ENCODE peak calls at places on chromosomes 3 and 15, in eight cellular contexts. D is A549, H is GM23248, J is testis, Y is ascending aorta, I is ovary, Z is stomach, L is lower lobe of right lung. T is an unnamed sample.

GRCh38 chr3:71145954-71146353 is 437.6 kb downstream of the FOXP1 start:
- DNase-seq in J (no peak), D (no peak), Y (no peak), L (no peak), H (no peak), Z (no peak), I (no peak), T (no peak)

GRCh38 chr15:92832992-92833438 is 67.1 kb upstream of the CHD2 start:
- DNase-seq in Z (no peak), D (no peak), Y (no peak), I (no peak), L (no peak), J (no peak), H (peak; percentile 46), T (peak; percentile 63)

GRCh38 chr3:54062546-54062945 is 59.8 kb upstream of the CACNA2D3 start:
- DNase-seq in J (no peak), I (no peak), H (no peak), Z (no peak), L (no peak), Y (no peak), D (no peak), T (no peak)

GRCh38 chr3:57227930-57228733 is 603 bp downstream of the APPL1 start:
- DNase-seq in J (peak; percentile 78), Y (no peak), I (peak; percentile 53), Z (peak; percentile 50), L (peak; percentile 66), H (peak; percentile 76), D (peak; percentile 26), T (peak; percentile 62)

GRCh38 chr3:30141927-30142326 is 464.5 kb upstream of the TGFBR2 start:
- DNase-seq in H (no peak), Y (no peak), J (no peak), I (no peak), D (no peak), Z (no peak), L (no peak), T (no peak)

GRCh38 chr3:119352235-119352634 is 58.1 kb downstream of the ARHGAP31 start:
- DNase-seq in H (peak; percentile 45), I (no peak), L (no peak), D (no peak), Z (no peak), J (no peak), Y (no peak), T (no peak)

GRCh38 chr3:27630892-27631291 is 91.2 kb downstream of the EOMES start:
- DNase-seq in D (peak; percentile 43), Y (no peak), L (no peak), H (peak; percentile 87), I (no peak), J (no peak), Z (no peak), T (no peak)

GRCh38 chr3:119206611-119207511 is 33.5 kb downstream of the UPK1B start:
- DNase-seq in Y (no peak), H (peak; percentile 20), J (no peak), D (peak; percentile 85), L (no peak), I (no peak), Z (no peak), T (peak; percentile 8)

GRCh38 chr3:14323401-14324223 is 78.8 kb upstream of the SLC6A6 start:
- DNase-seq in Y (no peak), D (no peak), J (no peak), Z (no peak), L (no peak), I (peak; percentile 3), H (no peak), T (no peak)

GRCh38 chr15:100780208-100780800 is 99.3 kb upstream of the ALDH1A3 start:
- DNase-seq in L (no peak), D (no peak), Z (no peak), J (no peak), H (no peak), Y (no peak), I (no peak), T (no peak)

GRCh38 chr3:132205609-132206008 is 111.6 kb upstream of the ACP3 start:
- DNase-seq in J (no peak), D (no peak), L (no peak), Z (no peak), Y (no peak), I (no peak), H (peak; percentile 33), T (no peak)

GRCh38 chr15:41806291-41807181 is 21.4 kb upstream of the JMJD7 start:
- DNase-seq in D (no peak), L (no peak), I (no peak), H (no peak), Z (peak; percentile 72), Y (no peak), J (peak; percentile 73), T (no peak)

GRCh38 chr3:129623447-129624118 is 17.1 kb upstream of the PLXND1 start:
- DNase-seq in J (no peak), L (peak; percentile 84), I (peak; percentile 52), Z (peak; percentile 80), H (no peak), Y (no peak), D (peak; percentile 36), T (peak; percentile 68)

DNA sequence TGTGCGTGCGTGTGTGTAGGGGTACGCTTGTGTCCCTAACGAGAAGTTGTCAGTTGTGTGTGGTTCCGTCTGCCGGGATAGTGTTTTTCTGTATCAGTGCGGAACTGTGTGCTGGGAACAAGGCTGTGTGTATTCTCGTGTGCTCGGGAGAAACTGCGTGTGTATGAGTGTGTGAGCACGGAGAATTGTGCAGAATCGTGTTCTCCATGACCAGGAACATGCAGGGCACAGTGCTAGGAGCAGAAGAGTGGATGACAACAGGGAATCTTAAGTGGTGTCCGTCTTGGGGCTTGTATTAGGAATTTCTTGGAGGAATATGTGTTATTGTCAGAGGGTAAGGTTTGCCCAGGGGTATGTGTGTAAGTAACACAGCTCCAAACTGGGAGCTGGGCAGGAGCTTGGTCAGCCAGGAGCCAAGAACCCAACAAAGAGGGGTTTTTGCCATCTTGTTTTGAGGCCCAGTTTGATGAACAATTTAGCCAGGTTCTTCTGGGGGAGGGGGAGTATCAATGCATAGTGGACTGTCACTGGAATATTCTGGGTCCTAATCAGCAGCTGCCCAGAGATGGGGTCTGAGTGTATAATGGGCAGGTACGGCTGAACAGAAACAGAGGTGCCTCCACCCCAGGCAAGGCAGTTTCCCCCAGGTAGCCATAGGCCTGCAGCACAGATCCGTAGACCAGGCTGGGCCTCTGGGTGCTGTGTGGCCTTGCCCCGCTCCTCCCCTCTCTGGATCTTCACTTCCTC is 2.2 kb downstream of the ISL2 start:
- DNase-seq in Y (no peak), D (no peak), J (no peak), H (no peak), I (no peak), Z (no peak), L (no peak), T (no peak)
- H3K4me1 ChIP-seq in Y (peaks cover 50% of the 10 kb centered on the region), D (peaks cover 25% of the 10 kb centered on the region), J (peaks cover 16% of the 10 kb centered on the region), H (no peaks in the 10 kb centered on the region), I (peaks cover 17% of the 10 kb centered on the region), Z (peaks cover 67% of the 10 kb centered on the region), L (peaks cover 78% of the 10 kb centered on the region), T (peaks cover 23% of the 10 kb centered on the region)

GRCh38 chr15:26838742-26839460 is 28.0 kb upstream of the GABRA5 start:
- DNase-seq in Z (no peak), Y (no peak), D (peak; percentile 47), L (no peak), H (peak; percentile 4), J (peak; percentile 63), I (no peak), T (no peak)

GRCh38 chr15:26841941-26842340 is 24.9 kb upstream of the GABRA5 start:
- DNase-seq in J (no peak), I (no peak), Y (no peak), L (no peak), H (no peak), D (no peak), Z (no peak), T (no peak)

GRCh38 chr15:26842391-26842790 is 24.5 kb upstream of the GABRA5 start:
- DNase-seq in J (no peak), H (no peak), D (no peak), Y (no peak), I (no peak), L (no peak), Z (no peak), T (no peak)

GRCh38 chr15:26844901-26845300 is 22.0 kb upstream of the GABRA5 start:
- DNase-seq in L (no peak), J (no peak), D (no peak), Z (no peak), H (no peak), I (no peak), Y (no peak), T (no peak)

DNA sequence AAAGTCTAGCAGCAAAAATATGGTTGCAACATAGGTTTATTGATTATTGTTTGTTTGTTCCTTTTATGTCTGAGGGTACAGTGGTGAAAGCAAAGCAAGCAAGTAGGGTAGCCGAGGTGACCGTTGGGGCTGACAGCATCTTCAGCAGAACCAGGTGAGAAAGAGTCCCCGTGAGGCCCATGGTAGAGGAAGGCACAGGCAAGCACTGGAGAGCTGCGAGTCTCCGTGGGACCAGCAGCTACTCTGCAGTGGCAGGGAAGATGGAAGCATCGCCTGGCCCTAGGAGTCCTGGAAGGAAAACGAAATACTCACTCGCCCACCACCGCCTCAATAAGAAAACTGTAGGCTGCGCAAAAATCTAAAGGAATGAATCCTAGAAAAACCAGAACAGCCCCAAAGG is 25.3 kb upstream of the GABRA5 start:
- DNase-seq in I (no peak), Y (no peak), H (no peak), D (no peak), Z (no peak), L (no peak), J (no peak), T (no peak)
- H3K4me3 ChIP-seq in I (no peak overlapping the region), Y (no peak overlapping the region), H (no peak overlapping the region), D (no peak overlapping the region), Z (no peak overlapping the region), L (no peak overlapping the region), J (no peak overlapping the region), T (no peak overlapping the region)

GRCh38 chr3:122003596-122003995 is 18.5 kb downstream of the ILDR1 start:
- DNase-seq in L (no peak), I (no peak), H (no peak), Z (no peak), J (no peak), D (no peak), Y (no peak), T (no peak)
- H3K27ac ChIP-seq in L (no peak overlapping the region), I (no peak overlapping the region), H (no peak overlapping the region), Z (no peak overlapping the region), J (no peak overlapping the region), D (no peak overlapping the region), Y (no peak overlapping the region), T (no peak overlapping the region)

DNA sequence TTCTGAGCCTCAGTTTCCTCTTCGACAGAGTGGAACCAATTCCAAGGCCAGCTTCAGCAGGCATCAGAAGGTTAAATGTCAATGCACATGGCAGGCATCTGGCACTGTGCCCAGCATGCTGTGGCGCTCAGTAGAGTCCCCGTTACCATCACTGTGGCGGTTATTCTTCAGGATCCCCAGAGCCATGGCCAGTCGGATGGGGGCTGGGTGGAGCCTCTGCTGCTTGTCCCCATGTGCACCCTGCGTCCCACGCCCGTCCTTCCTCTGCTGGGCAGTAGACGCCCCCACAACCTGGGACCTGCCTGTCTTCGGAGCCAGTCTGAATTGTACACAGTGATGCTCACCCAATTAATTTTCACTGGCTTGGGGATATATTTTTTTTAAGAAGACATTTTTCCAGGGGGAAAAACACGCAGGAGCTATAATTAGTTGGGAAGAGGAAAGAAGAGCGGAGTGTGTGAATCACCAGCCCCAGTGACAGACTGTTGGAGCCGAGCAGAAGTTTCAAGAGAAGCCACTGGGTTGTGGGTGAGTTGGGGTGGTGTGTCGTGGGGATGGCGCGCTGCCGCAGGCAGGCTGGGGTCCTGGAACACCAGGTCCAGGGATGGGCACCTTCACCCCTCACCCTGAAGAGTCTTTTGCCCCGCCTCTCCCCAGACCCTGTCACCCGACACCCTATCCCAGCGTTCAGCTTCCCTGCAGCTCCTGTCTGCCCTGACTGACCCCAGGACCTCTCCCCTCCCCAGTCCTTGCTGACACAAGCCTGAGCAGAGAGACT is 26.8 kb upstream of the RPL29 start:
- DNase-seq in J (peak; percentile 64), Z (no peak), H (peak; percentile 69), L (no peak), D (no peak), Y (no peak), I (no peak), T (peak; percentile 57)
- H3K4me1 ChIP-seq in J (peaks cover 57% of the 10 kb centered on the region), Z (no peaks in the 10 kb centered on the region), H (peaks cover 4% of the 10 kb centered on the region), L (peaks cover 30% of the 10 kb centered on the region), D (no peaks in the 10 kb centered on the region), Y (peaks cover 76% of the 10 kb centered on the region), I (no peaks in the 10 kb centered on the region), T (peaks cover 76% of the 10 kb centered on the region)

T was measured in cardiac muscle cell.